ENCODE peak calls at places on chromosome 18, in five cellular contexts. M is PC-3, U is GM23338, E is PC-9, P is neural crest cell. J is an unnamed sample.

GRCh38 chr18:59957957-59958356 is 58.2 kb downstream of the PMAIP1 start:
- DNase-seq in U (no peak), M (peak), E (peak), P (no peak), J (peak)

GRCh38 chr18:8730080-8730827 is 24.9 kb downstream of the MTCL1 start:
- DNase-seq in P (no peak), U (no peak), E (peak), M (peak), J (no peak)

GRCh38 chr18:9428862-9429661 is 46.3 kb upstream of the RALBP1 start:
- DNase-seq in M (no peak), E (no peak), U (no peak), P (no peak), J (peak)

GRCh38 chr18:57542801-57543427 is 43.6 kb downstream of the FECH start:
- DNase-seq in M (no peak), P (no peak), U (no peak), E (no peak), J (no peak)

GRCh38 chr18:46624127-46624526 is 32.9 kb downstream of the LOXHD1 start:
- DNase-seq in E (no peak), M (no peak), U (no peak), P (no peak), J (no peak)

GRCh38 chr18:48072428-48073204 is 142.2 kb upstream of the SMAD2 start:
- DNase-seq in U (peak), M (no peak), E (no peak), P (no peak), J (no peak)

GRCh38 chr18:62954341-62954740 is 239.0 kb downstream of the PHLPP1 start:
- DNase-seq in E (no peak), P (no peak), M (peak), U (no peak), J (no peak)

GRCh38 chr18:51330148-51330547 is 132.7 kb upstream of the MEX3C start:
- DNase-seq in U (no peak), E (no peak), P (no peak), M (peak), J (peak)

GRCh38 chr18:24987933-24988840 is 363.8 kb downstream of the ZNF521 start:
- DNase-seq in P (no peak), E (no peak), U (no peak), M (no peak), J (peak)

GRCh38 chr18:65754121-65754520 is 3.3 kb downstream of the CDH7 start:
- DNase-seq in U (peak), P (no peak), M (peak), E (no peak), J (no peak)

GRCh38 chr18:37631422-37631821 is 65.8 kb upstream of the CELF4 start:
- DNase-seq in M (no peak), E (no peak), P (no peak), U (no peak), J (no peak)

GRCh38 chr18:50644807-50645206 is 84.9 kb downstream of the MAPK4 start:
- DNase-seq in U (peak), P (no peak), E (no peak), M (peak), J (no peak)

GRCh38 chr18:55381277-55381676 is 206.7 kb downstream of the TCF4 start:
- DNase-seq in U (no peak), E (no peak), M (no peak), P (no peak), J (no peak)

GRCh38 chr18:79939096-79939495 is 12.4 kb downstream of the SLC66A2 start:
- DNase-seq in E (no peak), U (no peak), P (no peak), M (no peak), J (no peak)

GRCh38 chr18:63409301-63409700 is 13.0 kb downstream of the VPS4B start:
- DNase-seq in M (peak), U (no peak), P (no peak), E (no peak), J (peak)

GRCh38 chr18:25503567-25504081 is 151.7 kb upstream of the ZNF521 start:
- DNase-seq in E (no peak), P (peak), M (peak), U (peak), J (peak)

GRCh38 chr18:2955966-2956521 is 56.9 kb downstream of the LPIN2 start:
- DNase-seq in P (no peak), E (no peak), M (no peak), U (no peak), J (no peak)

GRCh38 chr18:80046961-80047541 is 12.8 kb downstream of the RBFA start:
- DNase-seq in U (no peak), M (no peak), P (no peak), E (no peak), J (no peak)

GRCh38 chr18:58691256-58691655 is 20.0 kb downstream of the MALT1 start:
- DNase-seq in P (no peak), U (no peak), E (peak), M (no peak), J (no peak)

GRCh38 chr18:34729264-34729663 is 19.2 kb downstream of the DTNA start:
- DNase-seq in M (peak), E (no peak), U (peak), P (no peak), J (peak)

GRCh38 chr18:3095921-3096320 is 83.0 kb upstream of the LPIN2 start:
- DNase-seq in E (no peak), U (no peak), P (no peak), M (no peak), J (no peak)

GRCh38 chr18:36308711-36309435 is 11.4 kb downstream of the FHOD3 start:
- DNase-seq in M (no peak), E (no peak), P (no peak), U (no peak), J (peak)

GRCh38 chr18:8084160-8084559 is 517.0 kb downstream of the PTPRM start:
- DNase-seq in U (peak), E (no peak), P (peak), M (peak), J (peak)

GRCh38 chr18:60372598-60372997 is at the start of gene MC4R:
- DNase-seq in P (peak), M (peak), U (peak), E (peak), J (peak)

GRCh38 chr18:49238433-49239042 is 221.9 kb downstream of the DYM start:
- DNase-seq in U (peak), E (peak), M (peak), P (peak), J (no peak)
- TF ChIP-seq CTCF in U (peak), E (peak), M (peak), P (peak), J (peak)

GRCh38 chr18:12766986-12767433 is 64.2 kb downstream of the PSMG2 start:
- DNase-seq in E (no peak), M (no peak), U (peak), P (peak), J (no peak)
- TF ChIP-seq CTCF in E (no peak), M (peak), U (peak), P (peak), J (no peak)

GRCh38 chr18:77479047-77479446 is 229.4 kb downstream of the GALR1 start:
- DNase-seq in U (no peak), P (no peak), E (no peak), M (no peak), J (no peak)

GRCh38 chr18:77482190-77482928 is 232.7 kb downstream of the GALR1 start:
- DNase-seq in P (no peak), E (no peak), U (no peak), M (no peak), J (no peak)

GRCh38 chr18:77481541-77481940 is 231.9 kb downstream of the GALR1 start:
- DNase-seq in P (no peak), M (no peak), E (no peak), U (no peak), J (no peak)

DNA sequence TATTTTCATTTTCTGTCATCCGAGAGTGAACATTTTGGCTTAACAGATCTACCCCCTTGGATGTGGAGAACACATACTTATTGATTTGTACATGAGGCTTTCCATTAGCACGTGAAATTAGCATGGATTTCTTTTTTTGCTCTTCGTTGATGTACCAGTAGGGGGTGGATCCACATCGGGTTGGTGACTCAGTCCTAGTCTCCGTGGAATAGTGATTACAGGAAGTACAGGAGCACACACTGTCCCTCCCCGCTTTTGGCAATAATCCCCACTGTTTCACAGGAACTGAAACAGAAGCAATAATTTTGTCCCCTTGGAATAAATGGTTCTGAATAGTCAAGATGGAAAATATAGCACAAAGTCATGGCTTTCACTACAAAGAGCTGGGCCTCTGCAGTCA is 229.0 kb downstream of the GALR1 start:
- DNase-seq in E (no peak), P (no peak), M (peak), U (peak), J (no peak)
- TF ChIP-seq CTCF in E (no peak), P (peak), M (peak), U (peak), J (no peak)

GRCh38 chr18:12686100-12686499 is 16.4 kb downstream of the CEP76 start:
- DNase-seq in U (peak), M (peak), P (no peak), E (peak), J (peak)
- TF ChIP-seq CTCF in U (peak), M (peak), P (peak), E (peak), J (peak)

GRCh38 chr18:22335644-22336275 is 82.0 kb downstream of the CTAGE1 start:
- DNase-seq in P (no peak), U (no peak), E (peak), M (no peak), J (no peak)

GRCh38 chr18:22330508-22330907 is 87.2 kb downstream of the CTAGE1 start:
- DNase-seq in E (no peak), M (no peak), P (no peak), U (peak), J (no peak)

GRCh38 chr18:22337311-22337710 is 80.4 kb downstream of the CTAGE1 start:
- DNase-seq in U (no peak), P (no peak), E (no peak), M (no peak), J (no peak)

GRCh38 chr18:22336406-22336805 is 81.3 kb downstream of the CTAGE1 start:
- DNase-seq in U (no peak), P (no peak), M (no peak), E (no peak), J (no peak)

GRCh38 chr18:22332590-22332989 is 85.1 kb downstream of the CTAGE1 start:
- DNase-seq in M (no peak), E (no peak), U (peak), P (no peak), J (no peak)
- TF ChIP-seq CTCF in M (peak), E (no peak), U (peak), P (peak), J (peak)

J was measured in foreskin keratinocyte.